ENCODE peak calls at places on chromosomes 2 and 18, in four cellular contexts. One of them, this sample, is unnamed.

GRCh38 chr2:55084631-55085030 is 34.4 kb upstream of the RTN4 start:
- DNase-seq in GM12878: no peak
- DNase-seq in HepG2: no peak
- DNase-seq in K562: no peak
- DNase-seq in this sample: no peak

GRCh38 chr2:43539991-43540860 is 55.6 kb downstream of the THADA start:
- DNase-seq in K562: no peak
- DNase-seq in GM12878: no peak
- DNase-seq in HepG2: no peak
- DNase-seq in this sample: no peak

GRCh38 chr2:16506366-16506765 is 159.3 kb downstream of the CYRIA start:
- DNase-seq in K562: no peak
- DNase-seq in HepG2: no peak
- DNase-seq in GM12878: no peak
- DNase-seq in this sample: no peak

GRCh38 chr2:221780281-221780688 is 208.2 kb upstream of the EPHA4 start:
- DNase-seq in K562: no peak
- DNase-seq in GM12878: no peak
- DNase-seq in HepG2: no peak
- DNase-seq in this sample: no peak

GRCh38 chr2:54528311-54528945 is 72.3 kb downstream of the SPTBN1 start:
- DNase-seq in GM12878: no peak
- DNase-seq in K562: no peak
- DNase-seq in HepG2: no peak
- DNase-seq in this sample: no peak

GRCh38 chr18:62832282-62832681 is 116.9 kb downstream of the PHLPP1 start:
- DNase-seq in HepG2: no peak
- DNase-seq in GM12878: no peak
- DNase-seq in K562: no peak
- DNase-seq in this sample: no peak

GRCh38 chr2:189506514-189506976 is 65.3 kb downstream of the WDR75 start:
- DNase-seq in K562: peak
- DNase-seq in GM12878: no peak
- DNase-seq in HepG2: peak
- DNase-seq in this sample: no peak

GRCh38 chr18:6628189-6628588 is 101.3 kb upstream of the ARHGAP28 start:
- DNase-seq in HepG2: no peak
- DNase-seq in GM12878: no peak
- DNase-seq in K562: no peak
- DNase-seq in this sample: no peak

GRCh38 chr2:237122214-237122666 is 36.6 kb downstream of the COPS8 start:
- DNase-seq in K562: peak
- DNase-seq in GM12878: no peak
- DNase-seq in HepG2: peak
- DNase-seq in this sample: peak

GRCh38 chr2:63723709-63724108 is 118.0 kb upstream of the UGP2 start:
- DNase-seq in K562: no peak
- DNase-seq in GM12878: no peak
- DNase-seq in HepG2: no peak
- DNase-seq in this sample: no peak
- TF ChIP-seq TARDBP in K562: no peak
- TF ChIP-seq TARDBP in GM12878: no peak
- TF ChIP-seq TARDBP in HepG2: no peak
- TF ChIP-seq TARDBP in this sample: no peak

GRCh38 chr18:68387246-68387645 is 327.7 kb downstream of the TMX3 start:
- DNase-seq in HepG2: no peak
- DNase-seq in GM12878: no peak
- DNase-seq in K562: no peak
- DNase-seq in this sample: no peak
- TF ChIP-seq TARDBP in HepG2: no peak
- TF ChIP-seq TARDBP in GM12878: no peak
- TF ChIP-seq TARDBP in K562: no peak
- TF ChIP-seq TARDBP in this sample: no peak

DNA sequence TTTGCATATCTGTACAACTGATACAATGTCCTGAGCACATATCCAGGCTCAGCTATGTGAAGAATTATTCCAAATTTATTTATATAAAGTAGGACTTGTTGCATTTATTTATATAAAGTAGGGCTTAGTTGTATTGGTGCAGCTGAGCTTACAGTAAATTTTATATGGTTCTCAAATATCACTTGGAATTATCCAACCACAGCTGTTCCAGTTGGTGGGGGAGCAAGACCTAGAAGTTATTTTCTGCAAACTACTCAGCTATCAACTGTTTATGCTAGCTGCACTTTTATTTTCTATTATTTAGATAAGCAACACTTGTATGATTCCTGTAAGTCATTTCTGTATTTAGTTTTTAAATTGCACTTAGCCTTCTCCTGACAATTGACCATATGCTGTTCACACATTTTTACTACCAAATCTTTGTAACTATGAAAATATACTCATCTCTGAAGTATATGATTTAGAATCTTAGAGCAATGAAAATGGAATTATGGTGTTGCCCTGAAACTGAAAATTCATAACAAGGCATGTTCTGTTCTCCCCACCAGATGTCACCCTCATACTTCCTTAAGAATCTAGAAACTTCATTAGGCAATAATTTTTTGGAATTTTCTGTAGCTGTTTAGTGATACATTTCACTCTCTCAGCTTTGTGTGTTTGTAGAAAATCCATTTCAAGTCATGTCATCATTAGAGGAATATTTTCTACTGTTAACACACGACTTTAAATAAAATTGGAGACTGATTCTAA is 157.0 kb upstream of the CBLN2 start:
- DNase-seq in GM12878: no peak
- DNase-seq in K562: no peak
- DNase-seq in HepG2: peak
- DNase-seq in this sample: no peak
- TF ChIP-seq TARDBP in GM12878: no peak
- TF ChIP-seq TARDBP in K562: no peak
- TF ChIP-seq TARDBP in HepG2: no peak
- TF ChIP-seq TARDBP in this sample: no peak

DNA sequence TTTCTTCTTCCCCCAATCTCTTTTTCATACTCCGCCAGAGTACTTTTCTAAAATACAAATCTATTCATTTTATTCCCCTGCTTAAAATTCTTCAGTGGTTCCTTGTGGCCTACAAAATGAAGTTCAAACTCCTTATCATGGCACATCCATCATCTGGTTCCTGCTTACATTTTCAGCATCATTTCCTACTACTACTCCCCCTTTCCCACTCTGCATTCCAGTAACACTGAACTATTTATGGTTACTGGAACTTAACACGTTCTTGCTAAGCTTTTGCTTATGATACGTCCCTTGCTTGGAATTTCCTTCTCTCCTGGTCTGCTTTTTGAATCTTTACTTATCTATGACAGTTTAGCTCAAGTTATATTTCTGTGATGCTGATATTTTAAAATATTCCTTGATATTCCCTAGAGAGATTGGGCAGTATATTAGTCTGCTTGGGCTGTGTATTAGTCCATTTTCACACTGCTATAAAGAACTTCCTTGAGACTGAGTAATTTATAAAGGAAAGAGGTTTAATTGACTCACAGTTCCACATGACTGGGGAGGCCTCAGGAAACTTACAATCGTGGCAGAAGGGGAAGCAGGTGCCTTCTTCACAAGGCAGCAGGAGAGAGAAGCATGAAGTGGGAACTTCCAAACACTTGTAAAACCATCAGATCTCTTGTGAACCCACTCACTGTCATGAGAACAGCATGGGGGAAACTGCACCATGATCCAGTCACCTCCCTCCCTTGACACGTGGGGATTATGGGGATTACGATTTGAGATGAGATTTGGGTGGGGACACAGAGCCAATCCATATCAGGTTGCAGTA is 53.2 kb downstream of the BMPR2 start:
- DNase-seq in K562: no peak
- DNase-seq in HepG2: no peak
- DNase-seq in GM12878: no peak
- DNase-seq in this sample: no peak
- TF ChIP-seq TARDBP in K562: no peak
- TF ChIP-seq TARDBP in HepG2: no peak
- TF ChIP-seq TARDBP in GM12878: no peak
- TF ChIP-seq TARDBP in this sample: no peak

GRCh38 chr2:39922679-39923416 is 143.8 kb upstream of the THUMPD2 start:
- DNase-seq in HepG2: no peak
- DNase-seq in K562: no peak
- DNase-seq in GM12878: no peak
- DNase-seq in this sample: no peak

GRCh38 chr2:39925312-39925711 is 146.3 kb upstream of the THUMPD2 start:
- DNase-seq in HepG2: no peak
- DNase-seq in K562: no peak
- DNase-seq in GM12878: no peak
- DNase-seq in this sample: no peak

GRCh38 chr2:39919511-39920317 is 140.7 kb upstream of the THUMPD2 start:
- DNase-seq in GM12878: no peak
- DNase-seq in K562: no peak
- DNase-seq in HepG2: no peak
- DNase-seq in this sample: no peak

GRCh38 chr2:39918886-39919285 is 139.8 kb upstream of the THUMPD2 start:
- DNase-seq in K562: no peak
- DNase-seq in HepG2: no peak
- DNase-seq in GM12878: no peak
- DNase-seq in this sample: no peak

GRCh38 chr2:39920318-39920775 is 141.3 kb upstream of the THUMPD2 start:
- DNase-seq in HepG2: no peak
- DNase-seq in K562: no peak
- DNase-seq in GM12878: no peak
- DNase-seq in this sample: no peak
- TF ChIP-seq TARDBP in HepG2: no peak
- TF ChIP-seq TARDBP in K562: no peak
- TF ChIP-seq TARDBP in GM12878: no peak
- TF ChIP-seq TARDBP in this sample: no peak

GRCh38 chr2:240568678-240569522 is 616 bp downstream of the RNPEPL1 start:
- DNase-seq in HepG2: no peak
- DNase-seq in K562: peak
- DNase-seq in GM12878: no peak
- DNase-seq in this sample: no peak
- TF ChIP-seq TARDBP in HepG2: no peak
- TF ChIP-seq TARDBP in K562: no peak
- TF ChIP-seq TARDBP in GM12878: no peak
- TF ChIP-seq TARDBP in this sample: no peak

DNA sequence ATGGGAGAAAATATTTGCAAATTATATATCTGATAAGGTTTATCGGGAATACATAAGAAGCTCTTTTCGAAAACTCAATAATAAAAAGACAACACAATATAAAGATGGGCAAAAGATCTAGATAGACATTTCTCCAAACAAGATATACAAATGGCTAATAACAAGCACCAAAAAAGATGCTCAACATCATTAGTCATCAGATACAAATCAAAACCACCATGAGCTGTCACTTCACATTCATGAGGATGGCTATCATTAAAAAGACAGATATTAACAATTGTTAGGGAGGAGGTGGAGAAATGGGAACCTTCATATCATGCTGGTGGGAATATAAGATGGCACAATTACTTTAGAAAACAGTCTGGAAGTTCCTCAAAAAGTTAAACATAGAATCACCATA is 48.1 kb downstream of the HS1BP3 start:
- DNase-seq in GM12878: no peak
- DNase-seq in K562: no peak
- DNase-seq in HepG2: no peak
- DNase-seq in this sample: no peak
- TF ChIP-seq TARDBP in GM12878: no peak
- TF ChIP-seq TARDBP in K562: no peak
- TF ChIP-seq TARDBP in HepG2: no peak
- TF ChIP-seq TARDBP in this sample: no peak

DNA sequence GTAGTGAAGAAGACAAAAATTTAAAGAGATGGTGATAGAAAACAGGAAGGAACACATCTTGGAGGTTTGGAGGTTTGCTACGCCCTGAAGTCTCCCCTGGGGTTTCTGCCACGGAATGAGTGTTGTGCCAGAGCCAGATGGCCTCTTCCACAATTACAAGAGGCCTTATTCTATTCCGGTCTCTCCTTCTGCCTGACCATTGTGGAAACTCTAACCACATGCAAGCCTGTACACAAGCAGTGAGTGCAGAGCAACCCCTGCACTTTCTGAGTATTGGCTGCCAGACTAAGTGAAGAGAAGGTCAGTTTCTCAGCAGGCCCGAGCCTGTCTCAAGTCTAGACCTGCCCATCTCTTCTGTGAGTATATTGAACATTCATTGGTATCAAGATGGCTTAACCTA is 22.7 kb upstream of the MYO1B start:
- DNase-seq in GM12878: no peak
- DNase-seq in HepG2: no peak
- DNase-seq in K562: no peak
- DNase-seq in this sample: no peak
- TF ChIP-seq TARDBP in GM12878: no peak
- TF ChIP-seq TARDBP in HepG2: no peak
- TF ChIP-seq TARDBP in K562: no peak
- TF ChIP-seq TARDBP in this sample: no peak

GRCh38 chr2:226334981-226335720 is 464.5 kb downstream of the IRS1 start:
- DNase-seq in GM12878: no peak
- DNase-seq in K562: no peak
- DNase-seq in HepG2: peak
- DNase-seq in this sample: no peak
- TF ChIP-seq TARDBP in GM12878: no peak
- TF ChIP-seq TARDBP in K562: no peak
- TF ChIP-seq TARDBP in HepG2: no peak
- TF ChIP-seq TARDBP in this sample: no peak